ENCODE peak calls at places on chromosomes 13 and 19, in five cellular contexts. E is effector memory CD4-positive, alpha-beta T cell; M is gastrocnemius medialis; G is activated naive CD4-positive, alpha-beta T cell; P is activated T-helper 1 cell treated with anti-CD3 and anti-CD28 coated beads, Interleukin-12 subunit alpha, Interleukin-12 subunit beta, Interleukin-2, Interleukin-4 antibody, amounts not matched to agents 30 ng/mL and 10 ng/mL and 1 ng/mL, durations not matched to agents 14 hours and 24 hours and 36 hours. Y is an unnamed sample.
A peak's percentile ranks its signal among the peaks of the same experiment; 100 is the strongest.

GRCh38 chr13:32969516-32969941 is 46.7 kb upstream of the KL start:
- DNase-seq in P (no peak), M (no peak), G (no peak), E (no peak), Y (no peak)

GRCh38 chr13:33692531-33692930 is 125.4 kb upstream of the RFC3 start:
- DNase-seq in E (no peak), G (no peak), P (no peak), M (no peak), Y (no peak)

GRCh38 chr19:3537101-3537437 is 1.9 kb upstream of the TEKTIP1 start:
- DNase-seq in M (no peak), G (no peak), E (no peak), P (no peak), Y (no peak)

GRCh38 chr19:18364826-18365528 is 21.0 kb upstream of the GDF15 start:
- DNase-seq in M (peak; percentile 34), G (no peak), P (no peak), E (no peak), Y (peak; percentile 79)

GRCh38 chr19:42283248-42284065 is 14.4 kb downstream of the CIC start:
- DNase-seq in G (peak; percentile 95), M (peak; percentile 89), P (peak; percentile 92), E (peak; percentile 95), Y (peak; percentile 100)

GRCh38 chr13:113557013-113557412 is 27.5 kb upstream of the TFDP1 start:
- DNase-seq in E (no peak), M (no peak), P (no peak), G (no peak), Y (no peak)

GRCh38 chr19:45352914-45353796 is 12.6 kb downstream of the KLC3 start:
- DNase-seq in E (no peak), P (no peak), G (no peak), M (no peak), Y (no peak)

GRCh38 chr19:46621191-46622117 is 3.4 kb downstream of the PTGIR start:
- DNase-seq in M (no peak), P (no peak), E (no peak), G (no peak), Y (no peak)

GRCh38 chr13:61500176-61500575 is 84.5 kb upstream of the PCDH20 start:
- DNase-seq in G (no peak), E (no peak), P (no peak), M (no peak), Y (no peak)

GRCh38 chr13:32032780-32033179 is 1.2 kb downstream of the FRY start:
- DNase-seq in P (no peak), M (no peak), E (no peak), G (no peak), Y (no peak)

GRCh38 chr13:100512422-100512821 is 76.2 kb downstream of the GGACT start:
- DNase-seq in M (no peak), G (no peak), P (no peak), E (no peak), Y (no peak)

GRCh38 chr13:101579291-101579802 is 126.9 kb downstream of the ITGBL1 start:
- DNase-seq in M (no peak), P (no peak), E (no peak), G (no peak), Y (no peak)

GRCh38 chr19:8585894-8586750 is 8.9 kb upstream of the MYO1F start:
- DNase-seq in E (peak; percentile 49), M (no peak), G (peak; percentile 27), P (peak; percentile 49), Y (peak; percentile 93)

GRCh38 chr13:111541345-111541744 is 220.9 kb downstream of the TEX29 start:
- DNase-seq in P (no peak), E (no peak), G (no peak), M (no peak), Y (no peak)

GRCh38 chr13:72255908-72256307 is 388.9 kb upstream of the DACH1 start:
- DNase-seq in P (no peak), M (no peak), G (no peak), E (no peak), Y (peak; percentile 3)

GRCh38 chr13:23140492-23140891 is 40.3 kb upstream of the SGCG start:
- DNase-seq in E (no peak), G (no peak), M (no peak), P (no peak), Y (no peak)

GRCh38 chr19:41261474-41262190 is 2.5 kb upstream of the HNRNPUL1 start:
- DNase-seq in E (no peak), G (no peak), P (no peak), M (no peak), Y (no peak)

GRCh38 chr19:4933528-4933927 is 24.2 kb downstream of the UHRF1 start:
- DNase-seq in E (no peak), P (no peak), M (peak; percentile 80), G (no peak), Y (no peak)

GRCh38 chr13:41916173-41916954 is 44.5 kb downstream of the VWA8 start:
- DNase-seq in P (no peak), M (no peak), G (no peak), E (no peak), Y (no peak)

GRCh38 chr19:49591731-49592485 is 926 bp downstream of the PRR12 start:
- DNase-seq in E (no peak), P (no peak), M (no peak), G (peak; percentile 30), Y (no peak)

GRCh38 chr13:107441279-107441678 is 774.1 kb downstream of the LIG4 start:
- DNase-seq in P (no peak), E (no peak), G (no peak), M (no peak), Y (no peak)

GRCh38 chr19:2491130-2491801 is 15.3 kb downstream of the GADD45B start:
- DNase-seq in M (peak; percentile 59), G (no peak), E (no peak), P (no peak), Y (no peak)

GRCh38 chr13:59176775-59177174 is 987.0 kb downstream of the DIAPH3 start:
- DNase-seq in G (no peak), M (no peak), E (no peak), P (no peak), Y (no peak)

GRCh38 chr19:41527079-41527478 is 48.9 kb upstream of the CEACAM21 start:
- DNase-seq in G (no peak), E (no peak), P (no peak), M (no peak), Y (no peak)

GRCh38 chr13:42215578-42216421 is 56.2 kb upstream of the AKAP11 start:
- DNase-seq in P (peak; percentile 3), M (no peak), E (no peak), G (no peak), Y (no peak)

GRCh38 chr13:108597943-108598342 is 31.5 kb upstream of the MYO16 start:
- DNase-seq in P (no peak), G (no peak), E (no peak), M (no peak), Y (no peak)

GRCh38 chr19:7911509-7912143 is 3.0 kb upstream of the TGFBR3L start:
- DNase-seq in E (no peak), M (no peak), P (no peak), G (no peak), Y (no peak)

GRCh38 chr19:7734220-7735203 is 2.6 kb upstream of the CLEC4G start:
- DNase-seq in M (no peak), E (no peak), P (no peak), G (no peak), Y (no peak)

GRCh38 chr13:30113531-30113930 is 193.8 kb downstream of the KATNAL1 start:
- DNase-seq in M (no peak), P (no peak), G (no peak), E (no peak), Y (no peak)

GRCh38 chr19:40662925-40663711 is 27.3 kb downstream of the NUMBL start:
- DNase-seq in P (peak; percentile 87), E (peak; percentile 85), M (peak; percentile 84), G (peak; percentile 94), Y (peak; percentile 91)